ENCODE peak calls at places on chromosomes 2 and 18, in four cellular contexts. U, H, O and V are unnamed samples.

GRCh38 chr2:101277111-101277510 is 24.4 kb downstream of the CNOT11 start:
- DNase-seq in U (peak; percentile 32), H (no peak), O (no peak), V (peak; percentile 16)

GRCh38 chr2:221176666-221177065 is 395.4 kb downstream of the EPHA4 start:
- DNase-seq in U (no peak), H (no peak), O (no peak), V (no peak)

GRCh38 chr2:122980672-122981071 is 1044.4 kb upstream of the CNTNAP5 start:
- DNase-seq in U (peak; percentile 3), H (no peak), O (no peak), V (no peak)

GRCh38 chr2:51243892-51244570 is 212.1 kb upstream of the NRXN1 start:
- DNase-seq in U (no peak), H (no peak), O (no peak), V (no peak)

GRCh38 chr18:42178381-42179080 is 223.5 kb downstream of the PIK3C3 start:
- DNase-seq in U (peak; percentile 23), H (no peak), O (no peak), V (no peak)

GRCh38 chr2:181805228-181806038 is 86.1 kb upstream of the ITPRID2 start:
- DNase-seq in U (peak; percentile 88), H (no peak), O (no peak), V (peak; percentile 87)

GRCh38 chr2:172525601-172526000 is 30.3 kb upstream of the PDK1 start:
- DNase-seq in U (no peak), H (no peak), O (no peak), V (no peak)

GRCh38 chr18:41690332-41691110 is 264.5 kb upstream of the PIK3C3 start:
- DNase-seq in U (no peak), H (no peak), O (no peak), V (no peak)

GRCh38 chr2:63667132-63667531 is 78.4 kb downstream of the MDH1 start:
- DNase-seq in U (peak; percentile 48), H (no peak), O (no peak), V (no peak)

GRCh38 chr2:191514613-191515012 is 163.3 kb upstream of the NABP1 start:
- DNase-seq in U (no peak), H (no peak), O (no peak), V (no peak)

GRCh38 chr2:190664240-190664639 is 15.4 kb downstream of the NAB1 start:
- DNase-seq in U (no peak), H (no peak), O (no peak), V (no peak)

GRCh38 chr2:234715671-234716250 is 218.9 kb upstream of the ARL4C start:
- DNase-seq in U (no peak), H (no peak), O (no peak), V (no peak)

GRCh38 chr2:31429759-31430438 is 15.4 kb upstream of the XDH start:
- DNase-seq in U (no peak), H (no peak), O (no peak), V (peak; percentile 32)

GRCh38 chr2:24543252-24543651 is 52.2 kb downstream of the NCOA1 start:
- DNase-seq in U (no peak), H (no peak), O (no peak), V (no peak)
- TF ChIP-seq CTCF in U (peak; percentile 16), H (peak; percentile 23), O (peak; percentile 40), V (peak; percentile 9)

DNA sequence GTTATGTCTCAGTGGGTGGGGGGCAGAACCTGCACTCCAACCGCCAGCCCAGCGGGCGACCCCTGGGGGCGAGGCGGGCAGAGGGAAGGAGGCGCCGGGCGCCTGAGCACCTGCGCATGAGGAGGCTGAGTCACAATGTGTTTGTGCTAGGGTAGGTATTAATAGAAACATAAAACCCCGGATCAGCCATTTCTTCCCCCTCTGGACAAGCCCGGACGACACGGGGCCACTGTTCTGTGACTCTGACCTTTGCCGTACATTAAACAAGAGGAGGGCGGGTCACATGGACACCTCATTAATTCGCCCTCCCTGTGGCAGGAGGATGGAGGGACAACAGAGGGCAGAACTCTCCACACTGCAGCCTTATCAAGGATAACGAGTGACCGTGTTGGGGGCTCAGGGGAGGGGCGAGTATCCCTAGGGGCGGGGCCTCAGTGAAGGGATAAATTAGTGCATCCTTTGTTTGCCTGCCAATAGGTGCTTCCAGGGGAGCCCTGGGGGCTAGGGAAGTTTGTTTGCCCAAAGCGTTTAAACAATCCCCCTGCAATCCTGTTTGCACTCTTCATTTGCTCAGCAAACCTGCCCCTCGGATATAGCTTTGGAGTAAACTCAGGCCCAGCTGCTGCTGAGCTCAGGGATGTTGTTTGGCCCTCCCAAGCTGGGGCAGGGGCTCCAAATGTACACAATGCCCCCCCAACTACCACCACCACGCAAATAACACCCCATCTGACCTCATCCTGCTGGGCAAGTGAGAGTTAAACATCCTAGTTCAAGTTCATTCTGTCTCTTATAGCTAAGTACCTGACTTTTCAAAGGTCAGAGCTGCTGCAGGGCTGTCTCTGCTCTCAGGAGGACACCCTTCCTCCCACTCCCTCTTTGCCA is 171.2 kb upstream of the GLI2 start:
- DNase-seq in U (no peak), H (no peak), O (peak; percentile 24), V (no peak)
- TF ChIP-seq CTCF in U (no peak), H (no peak), O (no peak), V (no peak)

GRCh38 chr2:165571477-165571876 is 102.0 kb downstream of the CSRNP3 start:
- DNase-seq in U (no peak), H (no peak), O (no peak), V (no peak)
- TF ChIP-seq CTCF in U (no peak), H (no peak), O (no peak), V (no peak)

GRCh38 chr2:224930990-224931389 is 111.3 kb downstream of the DOCK10 start:
- DNase-seq in U (no peak), H (no peak), O (no peak), V (no peak)
- TF ChIP-seq CTCF in U (no peak), H (peak; percentile 41), O (no peak), V (no peak)

GRCh38 chr2:113720167-113720566 is 36.3 kb downstream of the SLC35F5 start:
- DNase-seq in U (peak; percentile 20), H (no peak), O (no peak), V (peak; percentile 27)
- TF ChIP-seq CTCF in U (peak; percentile 62), H (peak; percentile 50), O (peak; percentile 55), V (peak; percentile 51)

GRCh38 chr2:48467637-48468036 is 62.3 kb upstream of the STON1 start:
- DNase-seq in U (no peak), H (no peak), O (no peak), V (no peak)
- TF ChIP-seq CTCF in U (no peak), H (no peak), O (no peak), V (no peak)

GRCh38 chr2:33333433-33333832 is 143.0 kb upstream of the RASGRP3 start:
- DNase-seq in U (no peak), H (no peak), O (no peak), V (no peak)
- TF ChIP-seq CTCF in U (no peak), H (no peak), O (no peak), V (no peak)

DNA sequence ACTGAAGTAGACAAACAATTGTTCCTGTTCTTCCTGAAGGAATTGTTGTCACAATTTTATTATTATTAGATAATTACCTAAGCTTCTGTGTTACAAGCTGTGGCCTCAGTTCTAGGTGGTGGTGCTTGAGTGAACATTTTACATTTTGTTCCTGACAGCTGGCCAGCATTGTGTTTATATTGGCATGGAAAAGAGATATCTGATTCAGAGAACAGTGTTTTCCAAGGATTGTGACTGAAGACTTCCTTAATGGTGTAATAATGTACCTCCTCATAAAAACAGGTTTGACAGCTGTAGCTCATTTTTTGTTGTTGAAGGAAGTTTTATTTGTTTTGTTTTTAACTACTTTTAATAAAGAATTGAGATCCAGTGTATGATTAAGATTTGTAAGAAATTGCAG is 95.2 kb downstream of the EPB41L5 start:
- DNase-seq in U (peak; percentile 56), H (no peak), O (no peak), V (peak; percentile 79)
- TF ChIP-seq CTCF in U (no peak), H (no peak), O (no peak), V (no peak)

GRCh38 chr18:28152354-28152753 is 24.6 kb downstream of the CDH2 start:
- DNase-seq in U (no peak), H (no peak), O (no peak), V (no peak)

GRCh38 chr18:28149810-28150420 is 27.0 kb downstream of the CDH2 start:
- DNase-seq in U (no peak), H (no peak), O (no peak), V (no peak)

GRCh38 chr18:28151434-28151833 is 25.5 kb downstream of the CDH2 start:
- DNase-seq in U (no peak), H (no peak), O (no peak), V (no peak)

GRCh38 chr18:28150925-28151324 is 26.0 kb downstream of the CDH2 start:
- DNase-seq in U (no peak), H (no peak), O (no peak), V (no peak)

GRCh38 chr18:28153485-28154065 is 23.4 kb downstream of the CDH2 start:
- DNase-seq in U (peak; percentile 68), H (no peak), O (no peak), V (peak; percentile 45)
- TF ChIP-seq CTCF in U (no peak), H (no peak), O (no peak), V (no peak)